ENCODE peak calls at places on chromosome 20, in four cellular contexts. T, W, G and I are unnamed samples.

GRCh38 chr20:23254034-23254433 is 96.6 kb upstream of the NXT1 start:
- DNase-seq in T (no peak), W (no peak), G (no peak), I (no peak)

GRCh38 chr20:47347661-47348462 is 8.6 kb downstream of the ZMYND8 start:
- DNase-seq in T (no peak), W (no peak), G (no peak), I (no peak)

GRCh38 chr20:31474097-31474436 is 860 bp downstream of the DEFB124 start:
- DNase-seq in T (no peak), W (no peak), G (no peak), I (no peak)

GRCh38 chr20:63830821-63831593 is at the start of gene ZBTB46:
- DNase-seq in T (peak), W (peak), G (peak), I (no peak)

GRCh38 chr20:42155586-42155985 is 537.4 kb upstream of the CHD6 start:
- DNase-seq in T (no peak), W (no peak), G (no peak), I (no peak)

GRCh38 chr20:24765316-24766142 is 183.5 kb upstream of the CST7 start:
- DNase-seq in T (no peak), W (no peak), G (peak), I (no peak)

GRCh38 chr20:50062006-50062838 is 50.7 kb downstream of the UBE2V1 start:
- DNase-seq in T (no peak), W (no peak), G (no peak), I (no peak)

GRCh38 chr20:760751-761417 is 7.4 kb downstream of the SLC52A3 start:
- DNase-seq in T (peak), W (peak), G (no peak), I (no peak)

GRCh38 chr20:40551125-40551530 is 137.9 kb downstream of the MAFB start:
- DNase-seq in T (peak), W (no peak), G (no peak), I (no peak)

GRCh38 chr20:20546402-20546801 is 166.0 kb downstream of the RALGAPA2 start:
- DNase-seq in T (no peak), W (no peak), G (no peak), I (peak)

GRCh38 chr20:4067600-4068261 is 52.4 kb upstream of the RNF24 start:
- DNase-seq in T (no peak), W (peak), G (no peak), I (no peak)

GRCh38 chr20:2865630-2866029 is 7.7 kb upstream of the PTPRA start:
- DNase-seq in T (no peak), W (no peak), G (no peak), I (no peak)

GRCh38 chr20:38021373-38021772 is 11.9 kb downstream of the TTI1 start:
- DNase-seq in T (no peak), W (no peak), G (no peak), I (no peak)

GRCh38 chr20:63007722-63008488 is 1.1 kb upstream of the BHLHE23 start:
- DNase-seq in T (peak), W (no peak), G (no peak), I (no peak)

GRCh38 chr20:24682496-24683090 is 213.2 kb downstream of the SYNDIG1 start:
- DNase-seq in T (no peak), W (no peak), G (peak), I (no peak)

GRCh38 chr20:34637245-34638185 is 39.4 kb downstream of the PIGU start:
- DNase-seq in T (no peak), W (peak), G (peak), I (no peak)